ENCODE peak calls at places on chromosomes 5 and 9, in five cellular contexts. A is SJSA1, Y is skeletal muscle cell, H is T-helper 9 cell, M is NCI-H1105 treated with DMSO at 0.1 percent for 48 hours. Z is an unnamed sample.

GRCh38 chr9:107737987-107738743 is 248.6 kb upstream of the KLF4 start:
- DNase-seq in H (no peak), Y (peak; percentile 86), M (peak; percentile 87), A (peak; percentile 36), Z (no peak)

GRCh38 chr5:167147879-167148278 is 1143.6 kb upstream of the WWC1 start:
- DNase-seq in M (no peak), A (no peak), Y (peak; percentile 1), H (no peak), Z (no peak)

GRCh38 chr5:127386557-127386956 is 96.0 kb downstream of the MEGF10 start:
- DNase-seq in Y (peak; percentile 66), M (no peak), A (peak; percentile 87), H (no peak), Z (no peak)

GRCh38 chr9:74277532-74277931 is 219.6 kb upstream of the RORB start:
- DNase-seq in Y (no peak), H (no peak), M (no peak), A (no peak), Z (no peak)

GRCh38 chr5:1505506-1506241 is 18.1 kb downstream of the LPCAT1 start:
- DNase-seq in M (no peak), Y (no peak), A (no peak), H (no peak), Z (no peak)

GRCh38 chr5:141934099-141934844 is 10.6 kb downstream of the DELE1 start:
- DNase-seq in M (peak; percentile 76), Y (no peak), H (no peak), A (no peak), Z (no peak)

GRCh38 chr5:157387683-157388093 is 72.3 kb upstream of the NIPAL4 start:
- DNase-seq in M (no peak), A (peak; percentile 91), H (no peak), Y (peak; percentile 86), Z (no peak)

GRCh38 chr9:116152390-116152789 is 1.2 kb upstream of the PAPPA start:
- DNase-seq in M (peak; percentile 25), A (peak; percentile 78), Y (no peak), H (no peak), Z (no peak)

GRCh38 chr5:603081-603998 is 8.8 kb upstream of the CEP72 start:
- DNase-seq in H (no peak), M (no peak), Y (no peak), A (no peak), Z (no peak)

GRCh38 chr9:5305741-5306140 is 1.2 kb upstream of the RLN2 start:
- DNase-seq in M (no peak), H (no peak), A (no peak), Y (no peak), Z (no peak)

GRCh38 chr9:132108728-132109127 is 29.1 kb upstream of the MED27 start:
- DNase-seq in A (no peak), M (no peak), Y (no peak), H (no peak), Z (no peak)

GRCh38 chr5:73693573-73694061 is 67.6 kb downstream of the ARHGEF28 start:
- DNase-seq in M (no peak), H (no peak), Y (no peak), A (peak; percentile 47), Z (no peak)